ENCODE peak calls at places on chromosome X, in four cellular contexts. One of them, this sample, is unnamed.

GRCh38 chrX:40300286-40300890 is 202.6 kb upstream of the BCOR start:
- DNase-seq in spleen: no peak
- DNase-seq in AG04449: no peak
- DNase-seq in esophagus squamous epithelium: no peak
- DNase-seq in this sample: no peak

GRCh38 chrX:2499507-2499906 is 1.3 kb downstream of the DHRSX start:
- DNase-seq in spleen: peak; percentile 41
- DNase-seq in AG04449: no peak
- DNase-seq in esophagus squamous epithelium: no peak
- DNase-seq in this sample: no peak

GRCh38 chrX:101252634-101253033 is 33.0 kb downstream of the DRP2 start:
- DNase-seq in spleen: no peak
- DNase-seq in AG04449: no peak
- DNase-seq in esophagus squamous epithelium: no peak
- DNase-seq in this sample: no peak

GRCh38 chrX:65241059-65241721 is 264.9 kb upstream of the ZC4H2 start:
- DNase-seq in spleen: peak; percentile 20
- DNase-seq in AG04449: no peak
- DNase-seq in esophagus squamous epithelium: no peak
- DNase-seq in this sample: no peak

GRCh38 chrX:121405826-121406225 is 358.4 kb downstream of the GLUD2 start:
- DNase-seq in spleen: no peak
- DNase-seq in AG04449: no peak
- DNase-seq in esophagus squamous epithelium: no peak
- DNase-seq in this sample: no peak

GRCh38 chrX:48083212-48083611 is 11.8 kb upstream of the ZNF630 start:
- DNase-seq in spleen: no peak
- DNase-seq in AG04449: no peak
- DNase-seq in esophagus squamous epithelium: no peak
- DNase-seq in this sample: no peak

GRCh38 chrX:56728321-56728720 is 722 bp upstream of the NBDY start:
- DNase-seq in spleen: no peak
- DNase-seq in AG04449: no peak
- DNase-seq in esophagus squamous epithelium: no peak
- DNase-seq in this sample: no peak

GRCh38 chrX:71222929-71223328 is at the start of gene GJB1:
- DNase-seq in spleen: no peak
- DNase-seq in AG04449: no peak
- DNase-seq in esophagus squamous epithelium: no peak
- DNase-seq in this sample: no peak

GRCh38 chrX:67599532-67599931 is 55.7 kb downstream of the AR start:
- DNase-seq in spleen: no peak
- DNase-seq in AG04449: no peak
- DNase-seq in esophagus squamous epithelium: no peak
- DNase-seq in this sample: no peak

GRCh38 chrX:77493677-77494553 is 46.7 kb downstream of the FGF16 start:
- DNase-seq in spleen: no peak
- DNase-seq in AG04449: peak; percentile 28
- DNase-seq in esophagus squamous epithelium: no peak
- DNase-seq in this sample: peak; percentile 38

GRCh38 chrX:2620576-2620975 is 70.5 kb upstream of the CD99 start:
- DNase-seq in spleen: no peak
- DNase-seq in AG04449: no peak
- DNase-seq in esophagus squamous epithelium: no peak
- DNase-seq in this sample: no peak

GRCh38 chrX:37454537-37455285 is 105.5 kb downstream of the PRRG1 start:
- DNase-seq in spleen: no peak
- DNase-seq in AG04449: no peak
- DNase-seq in esophagus squamous epithelium: no peak
- DNase-seq in this sample: no peak

GRCh38 chrX:30900227-30900626 is 11.2 kb upstream of the TAB3 start:
- DNase-seq in spleen: no peak
- DNase-seq in AG04449: no peak
- DNase-seq in esophagus squamous epithelium: no peak
- DNase-seq in this sample: no peak

GRCh38 chrX:25131055-25131454 is 115.3 kb upstream of the ARX start:
- DNase-seq in spleen: no peak
- DNase-seq in AG04449: no peak
- DNase-seq in esophagus squamous epithelium: no peak
- DNase-seq in this sample: no peak

GRCh38 chrX:43745938-43746721 is 90.0 kb downstream of the MAOA start:
- DNase-seq in spleen: no peak
- DNase-seq in AG04449: no peak
- DNase-seq in esophagus squamous epithelium: no peak
- DNase-seq in this sample: no peak

GRCh38 chrX:39063037-39063436 is 261.8 kb downstream of the MID1IP1 start:
- DNase-seq in spleen: no peak
- DNase-seq in AG04449: no peak
- DNase-seq in esophagus squamous epithelium: no peak
- DNase-seq in this sample: no peak

GRCh38 chrX:78625292-78625909 is 33.7 kb downstream of the RTL3 start:
- DNase-seq in spleen: no peak
- DNase-seq in AG04449: no peak
- DNase-seq in esophagus squamous epithelium: no peak
- DNase-seq in this sample: no peak

GRCh38 chrX:109966246-109966645 is 36.7 kb upstream of the TMEM164 start:
- DNase-seq in spleen: no peak
- DNase-seq in AG04449: no peak
- DNase-seq in esophagus squamous epithelium: no peak
- DNase-seq in this sample: no peak

GRCh38 chrX:153685179-153685536 is 2.6 kb upstream of the SLC6A8 start:
- DNase-seq in spleen: peak; percentile 58
- DNase-seq in AG04449: no peak
- DNase-seq in esophagus squamous epithelium: no peak
- DNase-seq in this sample: no peak

GRCh38 chrX:30283456-30284200 is 25.6 kb downstream of the NR0B1 start:
- DNase-seq in spleen: no peak
- DNase-seq in AG04449: peak; percentile 36
- DNase-seq in esophagus squamous epithelium: no peak
- DNase-seq in this sample: peak; percentile 74

GRCh38 chrX:107684956-107685385 is 56.7 kb downstream of the PRPS1 start:
- DNase-seq in spleen: peak; percentile 85
- DNase-seq in AG04449: no peak
- DNase-seq in esophagus squamous epithelium: peak; percentile 32
- DNase-seq in this sample: peak; percentile 51

GRCh38 chrX:72304877-72305276 is 837 bp downstream of the CITED1 start:
- DNase-seq in spleen: no peak
- DNase-seq in AG04449: no peak
- DNase-seq in esophagus squamous epithelium: no peak
- DNase-seq in this sample: no peak
- H3K4me3 ChIP-seq in spleen: peak overlapping the region; percentile 47
- H3K4me3 ChIP-seq in AG04449: peak overlapping the region; percentile 12
- H3K4me3 ChIP-seq in esophagus squamous epithelium: no peak overlapping the region
- H3K4me3 ChIP-seq in this sample: no peak overlapping the region

DNA sequence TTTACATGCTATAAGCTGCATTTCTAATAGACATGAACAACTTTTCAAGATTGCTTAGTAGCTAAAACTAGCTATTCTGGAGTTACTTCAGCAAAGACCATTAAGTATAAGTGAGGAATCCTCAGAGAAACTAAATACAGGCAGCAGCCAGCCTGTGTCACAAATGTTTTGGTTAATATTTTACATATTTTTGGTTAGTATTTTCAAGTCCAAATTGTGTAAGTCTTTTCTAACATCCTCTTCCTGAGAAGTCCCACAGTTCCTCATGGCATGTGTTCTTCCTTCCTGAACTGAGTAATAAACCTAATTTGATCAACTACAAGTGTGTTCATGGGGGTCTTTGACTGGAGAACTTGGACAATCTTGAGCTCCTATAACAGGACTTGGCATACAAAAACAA is 42.4 kb upstream of the MCF2 start:
- DNase-seq in spleen: no peak
- DNase-seq in AG04449: no peak
- DNase-seq in esophagus squamous epithelium: no peak
- DNase-seq in this sample: no peak
- TF ChIP-seq CTCF in spleen: no peak
- TF ChIP-seq CTCF in AG04449: no peak
- TF ChIP-seq CTCF in esophagus squamous epithelium: no peak
- TF ChIP-seq CTCF in this sample: no peak

GRCh38 chrX:32267796-32268195 is 943.6 kb downstream of the DMD start:
- DNase-seq in spleen: no peak
- DNase-seq in AG04449: no peak
- DNase-seq in esophagus squamous epithelium: no peak
- DNase-seq in this sample: no peak
- H3K4me3 ChIP-seq in spleen: no peak overlapping the region
- H3K4me3 ChIP-seq in AG04449: no peak overlapping the region
- H3K4me3 ChIP-seq in esophagus squamous epithelium: no peak overlapping the region
- H3K4me3 ChIP-seq in this sample: no peak overlapping the region

GRCh38 chrX:133475521-133475920 is 60.2 kb upstream of the GPC4 start:
- DNase-seq in spleen: no peak
- DNase-seq in AG04449: no peak
- DNase-seq in esophagus squamous epithelium: no peak
- DNase-seq in this sample: no peak
- TF ChIP-seq CTCF in spleen: no peak
- TF ChIP-seq CTCF in AG04449: no peak
- TF ChIP-seq CTCF in esophagus squamous epithelium: no peak
- TF ChIP-seq CTCF in this sample: no peak

DNA sequence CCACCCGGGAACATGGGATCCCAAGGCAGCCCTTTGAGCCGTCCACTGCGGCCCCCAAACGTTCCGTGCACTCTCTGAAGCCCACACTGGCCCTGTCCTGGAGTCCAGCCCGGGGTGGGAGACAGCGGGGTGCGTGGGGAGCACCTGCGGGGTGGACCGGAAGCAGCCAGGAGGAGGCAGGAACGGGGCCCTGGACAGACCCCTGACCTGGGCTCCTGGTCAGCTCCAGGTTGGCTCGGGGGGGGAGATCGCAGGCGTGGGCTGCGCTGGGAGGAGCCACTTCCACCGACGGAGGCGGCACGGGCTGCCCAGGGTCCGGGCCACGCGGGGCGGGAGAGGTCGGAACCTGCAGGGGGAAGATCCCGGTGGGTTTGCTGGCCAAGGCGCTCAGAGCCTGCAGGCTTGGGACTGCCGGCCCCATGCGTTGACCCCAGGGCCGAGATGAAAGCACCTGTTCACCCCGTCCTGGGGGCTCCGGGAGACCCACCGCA is 5.7 kb upstream of the PLCXD1 start:
- DNase-seq in spleen: peak; percentile 82
- DNase-seq in AG04449: no peak
- DNase-seq in esophagus squamous epithelium: no peak
- DNase-seq in this sample: no peak
- H3K4me3 ChIP-seq in spleen: peak overlapping the region; percentile 52
- H3K4me3 ChIP-seq in AG04449: peak overlapping the region; percentile 67
- H3K4me3 ChIP-seq in esophagus squamous epithelium: peak overlapping the region; percentile 47
- H3K4me3 ChIP-seq in this sample: peak overlapping the region; percentile 41

GRCh38 chrX:46179748-46180147 is 365.5 kb downstream of the ZNF674 start:
- DNase-seq in spleen: no peak
- DNase-seq in AG04449: no peak
- DNase-seq in esophagus squamous epithelium: no peak
- DNase-seq in this sample: no peak

GRCh38 chrX:46185923-46186810 is 359.1 kb downstream of the ZNF674 start:
- DNase-seq in spleen: no peak
- DNase-seq in AG04449: no peak
- DNase-seq in esophagus squamous epithelium: no peak
- DNase-seq in this sample: no peak

GRCh38 chrX:46178763-46179162 is 366.5 kb downstream of the ZNF674 start:
- DNase-seq in spleen: no peak
- DNase-seq in AG04449: no peak
- DNase-seq in esophagus squamous epithelium: no peak
- DNase-seq in this sample: no peak

GRCh38 chrX:46184749-46185148 is 360.5 kb downstream of the ZNF674 start:
- DNase-seq in spleen: no peak
- DNase-seq in AG04449: no peak
- DNase-seq in esophagus squamous epithelium: no peak
- DNase-seq in this sample: no peak

DNA sequence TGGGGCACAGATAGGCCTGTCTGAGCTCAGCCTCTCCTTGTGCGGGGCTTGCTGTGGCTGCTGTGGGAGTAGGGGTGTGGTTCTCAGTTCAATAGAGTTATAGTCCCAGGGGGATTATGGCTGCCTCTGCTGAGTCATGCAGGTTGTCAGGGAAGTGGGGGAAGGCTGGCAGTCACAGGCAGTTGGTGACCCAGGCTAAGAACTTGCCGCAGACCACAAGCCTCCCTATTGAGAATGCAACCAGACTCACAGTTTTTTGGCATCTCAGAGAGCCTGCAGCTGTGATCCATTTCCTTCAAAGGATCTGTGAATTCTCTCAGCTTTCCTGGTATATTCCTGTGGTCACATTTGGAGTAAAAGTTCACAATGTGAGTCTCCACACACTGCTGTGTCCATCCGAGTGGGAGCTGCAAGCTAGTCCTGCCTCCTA is 364.9 kb downstream of the ZNF674 start:
- DNase-seq in spleen: no peak
- DNase-seq in AG04449: peak; percentile 51
- DNase-seq in esophagus squamous epithelium: no peak
- DNase-seq in this sample: peak; percentile 74
- TF ChIP-seq CTCF in spleen: no peak
- TF ChIP-seq CTCF in AG04449: no peak
- TF ChIP-seq CTCF in esophagus squamous epithelium: peak; percentile 6
- TF ChIP-seq CTCF in this sample: no peak

DNA sequence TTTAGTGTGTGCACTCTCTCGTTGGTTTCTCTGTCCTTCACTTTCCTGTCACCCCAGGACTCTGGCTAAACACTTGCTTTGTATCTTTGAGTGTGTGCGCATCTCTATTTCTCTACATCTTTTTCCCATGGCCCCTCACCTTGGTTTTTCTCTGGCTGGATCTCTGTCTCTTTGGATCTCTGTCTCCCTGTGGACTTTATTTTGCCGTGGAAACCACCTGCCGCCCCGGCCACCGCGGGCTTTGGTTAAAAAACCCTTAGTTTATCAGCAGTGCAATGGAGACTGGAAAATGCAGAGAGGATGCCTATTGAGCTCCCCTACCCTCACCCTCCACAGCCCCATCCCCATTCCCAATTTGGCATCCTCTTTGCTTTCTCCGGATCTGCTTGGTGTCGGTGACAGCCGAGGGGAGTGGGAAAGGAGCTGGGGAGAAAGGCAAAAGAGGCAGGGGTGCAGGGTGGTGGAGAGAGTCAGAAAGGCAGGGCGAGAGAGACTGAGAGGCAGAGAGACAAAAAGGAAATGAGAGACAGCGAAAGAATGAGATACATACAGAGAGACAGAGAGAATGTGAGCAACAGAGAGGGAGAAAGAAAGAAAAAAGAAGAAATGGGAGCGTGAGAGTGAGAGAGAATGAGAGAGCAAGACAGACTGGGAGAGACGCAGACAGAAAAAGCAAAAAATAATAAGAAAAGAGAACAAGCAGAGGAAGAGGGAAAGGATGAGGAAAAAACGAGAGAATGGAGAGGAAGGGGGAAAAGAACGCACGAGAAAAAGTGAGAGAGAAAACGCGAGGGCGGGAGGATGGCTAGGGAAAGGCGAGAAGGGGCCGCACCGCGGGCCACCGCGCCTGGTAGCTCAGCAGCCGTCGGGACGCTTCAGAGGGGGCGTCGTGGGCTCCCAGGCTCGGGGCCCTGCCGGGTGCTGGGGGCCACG is 688 bp downstream of the GPR101 start:
- DNase-seq in spleen: no peak
- DNase-seq in AG04449: no peak
- DNase-seq in esophagus squamous epithelium: no peak
- DNase-seq in this sample: no peak
- H3K4me3 ChIP-seq in spleen: no peak overlapping the region
- H3K4me3 ChIP-seq in AG04449: no peak overlapping the region
- H3K4me3 ChIP-seq in esophagus squamous epithelium: no peak overlapping the region
- H3K4me3 ChIP-seq in this sample: no peak overlapping the region

This sample was measured in HFF-Myc.